ENCODE peak calls at places on chromosomes 12 and 14, in eight cellular contexts. U, S, D, G, B, O, K and H are unnamed samples.

GRCh38 chr12:89162704-89163261 is 189.5 kb downstream of the DUSP6 start:
- DNase-seq in K (peak; percentile 80), G (peak; percentile 91), O (peak; percentile 98), D (peak; percentile 89), U (no peak), S (peak; percentile 81), B (peak; percentile 99), H (peak; percentile 76)

GRCh38 chr12:110860833-110861291 is 14.1 kb downstream of the CCDC63 start:
- DNase-seq in D (peak; percentile 15), B (no peak), G (no peak), S (no peak), U (no peak), K (peak; percentile 27), O (no peak), H (no peak)

GRCh38 chr14:43539210-43539609 is 967.9 kb downstream of the FSCB start:
- DNase-seq in S (peak; percentile 29), D (no peak), G (peak; percentile 33), O (no peak), B (peak; percentile 57), K (peak; percentile 43), U (no peak), H (no peak)

GRCh38 chr14:60487211-60487610 is 1.3 kb upstream of the C14orf39 start:
- DNase-seq in G (no peak), O (no peak), D (no peak), U (no peak), S (no peak), K (no peak), B (no peak), H (no peak)

GRCh38 chr12:121668750-121669524 is 517 bp downstream of the MORN3 start:
- DNase-seq in B (peak; percentile 42), D (no peak), G (peak; percentile 51), U (no peak), K (peak; percentile 52), S (no peak), O (no peak), H (no peak)

GRCh38 chr12:15701212-15701611 is 88.0 kb downstream of the EPS8 start:
- DNase-seq in U (no peak), S (no peak), D (no peak), O (no peak), G (no peak), B (peak; percentile 59), K (no peak), H (no peak)

GRCh38 chr14:23620177-23620702 is 15.9 kb upstream of the DHRS2 start:
- DNase-seq in K (no peak), B (no peak), O (no peak), S (no peak), U (no peak), D (no peak), G (no peak), H (no peak)

GRCh38 chr12:51275088-51275487 is 4.9 kb upstream of the SMAGP start:
- DNase-seq in B (no peak), O (no peak), G (no peak), U (peak; percentile 60), D (no peak), S (no peak), K (no peak), H (no peak)

GRCh38 chr12:40825156-40825555 is 132.9 kb downstream of the CNTN1 start:
- DNase-seq in G (no peak), K (no peak), D (no peak), S (no peak), B (no peak), U (no peak), O (no peak), H (no peak)

GRCh38 chr14:50961606-50962259 is 17.4 kb upstream of the PYGL start:
- DNase-seq in O (peak; percentile 92), K (peak; percentile 73), U (no peak), B (peak; percentile 98), G (peak; percentile 78), D (peak; percentile 43), S (no peak), H (peak; percentile 91)

GRCh38 chr12:9134981-9135628 is 19.4 kb upstream of the A2M start:
- DNase-seq in U (peak; percentile 33), S (no peak), K (no peak), D (no peak), O (no peak), B (peak; percentile 92), G (peak; percentile 51), H (no peak)

GRCh38 chr12:127169321-127170270 is 1097.4 kb upstream of the TMEM132C start:
- DNase-seq in K (no peak), B (no peak), D (no peak), O (no peak), G (no peak), U (no peak), S (no peak), H (no peak)

GRCh38 chr12:52435659-52435999 is 1.5 kb upstream of the KRT75 start:
- DNase-seq in D (no peak), G (no peak), S (no peak), K (no peak), B (no peak), U (no peak), O (no peak), H (no peak)

GRCh38 chr14:66596241-66596985 is 88.5 kb downstream of the GPHN start:
- DNase-seq in G (no peak), B (no peak), D (no peak), S (no peak), K (no peak), U (no peak), O (no peak), H (no peak)

GRCh38 chr12:121955258-121956040 is 37.1 kb downstream of the CFAP251 start:
- DNase-seq in B (peak; percentile 52), S (no peak), U (no peak), O (no peak), K (peak; percentile 18), G (peak; percentile 48), D (no peak), H (no peak)

GRCh38 chr14:91280129-91280528 is 35.6 kb upstream of the GPR68 start:
- DNase-seq in B (no peak), U (no peak), D (no peak), O (no peak), G (no peak), K (no peak), S (no peak), H (no peak)
- TF ChIP-seq CTCF in B (no peak), U (no peak), D (no peak), O (no peak), G (no peak), K (no peak), S (no peak), H (no peak)

DNA sequence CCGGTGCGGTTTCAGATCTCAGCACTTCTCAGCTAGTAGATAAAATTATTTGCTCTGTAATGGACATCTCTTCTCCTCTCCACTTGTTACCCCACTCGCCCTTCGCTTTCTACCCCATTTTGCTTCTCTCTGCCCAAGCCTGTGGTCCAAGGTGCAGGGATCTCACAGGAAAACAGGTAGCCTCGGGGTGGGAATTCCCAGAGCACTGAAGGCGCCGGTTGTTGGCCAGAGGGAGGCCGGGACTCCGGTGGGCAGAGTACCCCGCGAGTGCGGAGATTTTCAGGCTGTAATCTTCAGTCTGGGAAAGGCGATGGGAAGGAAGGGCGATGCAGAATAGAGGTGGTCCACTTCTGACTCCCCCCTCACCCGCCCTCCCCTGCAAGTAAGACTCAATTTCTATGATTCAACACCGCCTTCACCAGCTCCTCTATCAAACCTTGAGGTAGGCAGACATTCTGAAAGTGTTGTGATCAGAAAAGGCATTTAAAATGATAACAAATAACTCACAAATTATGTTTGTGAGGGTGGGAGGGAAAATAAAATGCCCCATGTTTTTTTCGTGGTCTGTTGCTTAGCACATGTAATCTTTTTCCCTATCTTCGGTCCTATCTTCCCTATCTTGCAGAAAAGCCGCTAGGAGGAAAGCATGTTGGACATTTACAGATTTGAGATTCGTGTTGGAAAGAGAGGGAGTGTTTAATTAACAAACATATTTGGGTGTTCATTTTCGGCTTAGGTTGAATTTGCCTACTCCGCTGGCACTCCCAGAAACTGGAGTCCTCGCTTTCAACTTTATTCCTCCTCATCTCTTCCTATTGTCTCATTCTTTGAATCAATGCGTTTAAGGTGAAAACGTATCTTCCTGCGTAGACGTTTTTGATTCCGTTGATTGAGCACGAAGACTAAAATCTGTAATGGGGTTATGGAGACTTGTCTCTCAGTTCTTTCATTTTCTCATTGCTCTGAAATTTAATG is 8.5 kb downstream of the FOXG1 start:
- DNase-seq in U (no peak), K (no peak), D (no peak), B (no peak), G (no peak), S (no peak), O (no peak), H (no peak)
- H3K4me3 ChIP-seq in U (no peak overlapping the region), K (no peak overlapping the region), D (no peak overlapping the region), B (no peak overlapping the region), G (no peak overlapping the region), S (no peak overlapping the region), O (no peak overlapping the region), H (no peak overlapping the region)

GRCh38 chr12:124938066-124938465 is 23.6 kb upstream of the UBC start:
- DNase-seq in O (no peak), U (no peak), G (no peak), B (no peak), S (no peak), D (no peak), K (no peak), H (no peak)

GRCh38 chr12:124939428-124940142 is 25.1 kb upstream of the UBC start:
- DNase-seq in G (peak; percentile 97), U (peak; percentile 89), K (peak; percentile 83), D (peak; percentile 91), B (peak; percentile 98), O (peak; percentile 84), S (peak; percentile 91), H (peak; percentile 94)

GRCh38 chr12:124940143-124940392 is 25.6 kb upstream of the UBC start:
- DNase-seq in D (no peak), G (no peak), U (no peak), S (no peak), K (no peak), O (no peak), B (no peak), H (no peak)

GRCh38 chr12:124940393-124941169 is 26.1 kb upstream of the UBC start:
- DNase-seq in G (peak; percentile 96), U (peak; percentile 95), B (peak; percentile 88), D (peak; percentile 94), K (peak; percentile 92), O (peak; percentile 63), S (peak; percentile 89), H (peak; percentile 92)

GRCh38 chr12:124938606-124939427 is 24.4 kb upstream of the UBC start:
- DNase-seq in K (peak; percentile 81), B (peak; percentile 93), U (peak; percentile 75), O (no peak), D (peak; percentile 79), S (peak; percentile 77), G (peak; percentile 97), H (peak; percentile 81)
- TF ChIP-seq CTCF in K (peak; percentile 45), B (peak; percentile 26), U (no peak), O (peak; percentile 46), D (peak; percentile 42), S (peak; percentile 30), G (peak; percentile 80), H (peak; percentile 30)

DNA sequence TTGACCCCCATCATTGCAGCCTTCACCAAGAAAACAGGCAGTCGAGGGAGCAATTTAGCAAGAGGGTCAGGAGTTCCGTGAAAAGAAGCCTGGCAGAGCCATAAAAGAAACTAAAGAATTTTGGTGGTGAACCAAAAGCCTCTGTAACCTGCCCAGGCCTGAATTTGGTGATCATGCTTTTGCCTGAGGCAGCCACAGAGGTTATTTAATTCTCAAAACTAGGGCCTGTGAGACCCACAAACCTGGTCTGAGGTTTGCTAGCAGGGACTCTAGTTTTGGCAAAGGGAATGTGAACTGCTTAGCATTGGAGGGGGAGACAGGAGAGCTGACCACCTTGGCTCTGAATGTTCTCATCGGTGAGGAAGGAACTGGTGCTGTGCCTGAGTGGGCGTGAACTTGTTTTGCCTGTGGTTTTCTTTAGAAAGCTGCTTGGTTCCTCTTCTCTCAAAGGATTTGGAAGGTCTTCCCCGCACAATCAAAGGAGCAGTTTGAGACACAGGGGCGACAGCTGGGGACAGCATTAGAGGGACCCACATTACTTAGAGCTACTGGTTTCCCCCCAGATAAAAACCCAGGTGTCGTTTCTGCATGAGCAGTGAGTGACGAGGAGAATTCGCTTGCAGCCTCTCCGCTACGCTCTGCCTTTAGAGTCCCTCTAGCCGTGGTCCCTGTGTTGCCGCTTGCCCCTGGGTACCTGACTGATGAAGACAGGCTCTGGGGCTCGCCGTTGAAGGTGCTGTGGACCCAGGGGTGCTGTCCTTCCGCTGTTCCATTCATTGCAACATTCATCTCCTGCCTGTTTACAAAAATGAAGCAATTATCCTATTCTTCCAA is 12.6 kb upstream of the WNT5B start:
- DNase-seq in U (no peak), S (no peak), D (no peak), K (no peak), O (no peak), B (no peak), G (no peak), H (no peak)
- H3K4me3 ChIP-seq in U (no peak overlapping the region), S (no peak overlapping the region), D (no peak overlapping the region), K (no peak overlapping the region), O (no peak overlapping the region), B (no peak overlapping the region), G (no peak overlapping the region), H (no peak overlapping the region)